ENCODE peak calls at places on chromosomes 5 and 9, in eight cellular contexts. S is fibroblast of pulmonary artery; N is hepatocyte; D is effector memory CD4-positive, alpha-beta T cell; F is keratinocyte; Y is PC-9; H is transverse colon; T is PC-3. B is an unnamed sample.

GRCh38 chr9:5089737-5090136 is 95.7 kb downstream of the INSL6 start:
- DNase-seq in T (no peak), H (no peak), F (no peak), S (no peak), N (no peak), D (no peak), Y (no peak), B (no peak)

GRCh38 chr5:53877243-53877642 is 316.8 kb downstream of the NDUFS4 start:
- DNase-seq in T (peak), Y (no peak), F (no peak), N (no peak), D (no peak), H (no peak), S (peak), B (no peak)

GRCh38 chr9:105633373-105633772 is 28.9 kb upstream of the TAL2 start:
- DNase-seq in S (no peak), D (no peak), N (no peak), T (no peak), Y (no peak), H (no peak), F (no peak), B (no peak)

GRCh38 chr5:168747987-168748777 is 169.0 kb upstream of the PANK3 start:
- DNase-seq in H (peak), T (peak), S (peak), D (peak), N (peak), F (peak), Y (no peak), B (peak)

GRCh38 chr9:100426532-100427365 is at the start of gene MSANTD3:
- DNase-seq in H (peak), N (peak), S (peak), D (peak), T (peak), Y (peak), F (no peak), B (peak)

GRCh38 chr5:18465833-18466681 is 831.8 kb downstream of the TAF11L14 start:
- DNase-seq in T (peak), Y (peak), H (peak), N (peak), F (peak), D (peak), S (peak), B (peak)

GRCh38 chr9:86246752-86247161 is 12.7 kb downstream of the C9orf153 start:
- DNase-seq in Y (no peak), T (no peak), H (no peak), S (no peak), F (no peak), N (no peak), D (no peak), B (peak)

GRCh38 chr5:1135696-1136525 is 24.0 kb upstream of the SLC12A7 start:
- DNase-seq in Y (no peak), S (no peak), D (no peak), N (no peak), F (no peak), H (no peak), T (no peak), B (peak)

GRCh38 chr9:95102572-95102971 is 214.9 kb downstream of the FANCC start:
- DNase-seq in Y (no peak), H (no peak), N (no peak), F (no peak), S (no peak), D (no peak), T (no peak), B (peak)

GRCh38 chr5:79547982-79548381 is 34.0 kb upstream of the HOMER1 start:
- DNase-seq in F (no peak), N (peak), S (no peak), H (no peak), Y (peak), D (no peak), T (peak), B (peak)

GRCh38 chr9:16832101-16832500 is 38.4 kb downstream of the BNC2 start:
- DNase-seq in N (no peak), Y (no peak), F (no peak), S (no peak), H (no peak), D (no peak), T (no peak), B (no peak)

GRCh38 chr9:132410642-132411041 is 631 bp downstream of the CFAP77 start:
- DNase-seq in S (no peak), H (no peak), T (no peak), D (no peak), Y (no peak), N (no peak), F (no peak), B (no peak)

GRCh38 chr5:37668524-37669047 is 171.3 kb downstream of the GDNF start:
- DNase-seq in S (peak), T (peak), Y (peak), N (peak), D (no peak), H (peak), F (peak), B (peak)

GRCh38 chr9:89885156-89885555 is 280.3 kb downstream of the GADD45G start:
- DNase-seq in H (no peak), D (no peak), N (no peak), F (no peak), Y (no peak), T (no peak), S (no peak), B (no peak)

GRCh38 chr9:76704601-76705204 is 59.5 kb upstream of the PCA3 start:
- DNase-seq in T (peak), N (peak), Y (peak), D (no peak), H (no peak), S (peak), F (peak), B (no peak)

GRCh38 chr5:146042628-146043279 is 62.6 kb downstream of the PLAC8L1 start:
- DNase-seq in S (peak), H (peak), N (no peak), D (no peak), Y (peak), T (peak), F (peak), B (no peak)

GRCh38 chr9:126066131-126066530 is 260.5 kb upstream of the MVB12B start:
- DNase-seq in F (no peak), Y (no peak), T (no peak), N (no peak), S (no peak), H (no peak), D (no peak), B (no peak)

GRCh38 chr9:76759726-76760125 is 4.5 kb upstream of the PCA3 start:
- DNase-seq in Y (no peak), D (no peak), N (no peak), F (no peak), T (no peak), H (peak), S (no peak), B (no peak)

GRCh38 chr9:130394814-130395470 is 49.8 kb upstream of the ASS1 start:
- DNase-seq in S (no peak), T (no peak), H (no peak), F (no peak), Y (no peak), N (no peak), D (no peak), B (no peak)

GRCh38 chr5:133081036-133081435 is 29.2 kb downstream of the HSPA4 start:
- DNase-seq in Y (no peak), S (no peak), T (no peak), D (no peak), F (no peak), N (no peak), H (no peak), B (no peak)

GRCh38 chr5:14193496-14193895 is 50.4 kb downstream of the TRIO start:
- DNase-seq in Y (no peak), F (no peak), S (peak), D (no peak), H (no peak), N (no peak), T (no peak), B (no peak)

GRCh38 chr9:77808750-77809079 is 160.6 kb upstream of the GNA14 start:
- DNase-seq in T (peak), S (no peak), Y (peak), F (no peak), H (no peak), D (no peak), N (no peak), B (no peak)

GRCh38 chr9:68973619-68974018 is 40.3 kb downstream of the PRKACG start:
- DNase-seq in F (no peak), D (no peak), H (no peak), S (no peak), Y (no peak), N (no peak), T (no peak), B (no peak)
- H3K4me3 ChIP-seq in F (no peak), D (no peak), H (no peak), S (no peak), Y (no peak), N (no peak), T (no peak), B (no peak)

GRCh38 chr5:32519508-32519907 is 65.8 kb upstream of the SUB1 start:
- DNase-seq in H (no peak), T (no peak), N (no peak), F (no peak), D (no peak), Y (no peak), S (no peak), B (no peak)

GRCh38 chr5:32520995-32521394 is 64.4 kb upstream of the SUB1 start:
- DNase-seq in D (no peak), H (no peak), S (no peak), N (no peak), T (peak), F (no peak), Y (no peak), B (no peak)

GRCh38 chr5:32523625-32524024 is 61.7 kb upstream of the SUB1 start:
- DNase-seq in T (peak), H (no peak), F (no peak), Y (no peak), N (no peak), D (no peak), S (no peak), B (no peak)

GRCh38 chr5:32520326-32520725 is 65.0 kb upstream of the SUB1 start:
- DNase-seq in F (no peak), S (peak), Y (no peak), N (no peak), H (no peak), D (no peak), T (no peak), B (no peak)

GRCh38 chr5:32522429-32523143 is 62.8 kb upstream of the SUB1 start:
- DNase-seq in S (peak), H (peak), N (no peak), T (peak), D (no peak), Y (peak), F (no peak), B (peak)
- H3K4me3 ChIP-seq in S (no peak), H (no peak), N (no peak), T (no peak), D (no peak), Y (no peak), F (no peak), B (no peak)

GRCh38 chr9:124780757-124781151 is 3.8 kb downstream of the OLFML2A start:
- DNase-seq in D (no peak), N (no peak), T (no peak), H (no peak), S (no peak), Y (no peak), F (no peak), B (no peak)

GRCh38 chr9:124778575-124779367 is 1.8 kb downstream of the OLFML2A start:
- DNase-seq in T (no peak), S (no peak), Y (no peak), D (no peak), F (no peak), N (no peak), H (no peak), B (no peak)

GRCh38 chr9:124779368-124780059 is 2.6 kb downstream of the OLFML2A start:
- DNase-seq in S (peak), Y (peak), F (peak), D (no peak), T (peak), H (no peak), N (peak), B (no peak)

GRCh38 chr9:124781967-124782660 is 5.2 kb downstream of the OLFML2A start:
- DNase-seq in Y (no peak), N (no peak), S (no peak), H (peak), F (no peak), D (no peak), T (no peak), B (no peak)

GRCh38 chr9:124780060-124780756 is 3.3 kb downstream of the OLFML2A start:
- DNase-seq in N (no peak), D (no peak), T (no peak), Y (no peak), F (no peak), S (no peak), H (peak), B (no peak)
- H3K4me3 ChIP-seq in N (no peak), D (no peak), T (peak), Y (no peak), F (no peak), S (no peak), H (no peak), B (no peak)

GRCh38 chr9:122180633-122181032 is 20.9 kb downstream of the MORN5 start:
- DNase-seq in N (peak), D (no peak), Y (no peak), H (no peak), T (peak), F (no peak), S (peak), B (no peak)

GRCh38 chr9:122176916-122177315 is 17.2 kb downstream of the MORN5 start:
- DNase-seq in T (no peak), Y (no peak), H (no peak), F (no peak), N (no peak), D (no peak), S (no peak), B (no peak)

GRCh38 chr9:122179690-122180074 is 20.0 kb downstream of the MORN5 start:
- DNase-seq in S (no peak), T (peak), Y (no peak), F (no peak), H (no peak), D (no peak), N (peak), B (no peak)

GRCh38 chr9:122184551-122184950 is 24.8 kb downstream of the MORN5 start:
- DNase-seq in D (no peak), F (no peak), N (no peak), H (no peak), Y (no peak), S (no peak), T (no peak), B (no peak)

GRCh38 chr9:122179054-122179689 is 19.5 kb downstream of the MORN5 start:
- DNase-seq in H (peak), T (no peak), D (no peak), N (no peak), Y (no peak), S (no peak), F (no peak), B (no peak)
- H3K4me3 ChIP-seq in H (no peak), T (no peak), D (no peak), N (no peak), Y (no peak), S (no peak), F (no peak), B (no peak)

DNA sequence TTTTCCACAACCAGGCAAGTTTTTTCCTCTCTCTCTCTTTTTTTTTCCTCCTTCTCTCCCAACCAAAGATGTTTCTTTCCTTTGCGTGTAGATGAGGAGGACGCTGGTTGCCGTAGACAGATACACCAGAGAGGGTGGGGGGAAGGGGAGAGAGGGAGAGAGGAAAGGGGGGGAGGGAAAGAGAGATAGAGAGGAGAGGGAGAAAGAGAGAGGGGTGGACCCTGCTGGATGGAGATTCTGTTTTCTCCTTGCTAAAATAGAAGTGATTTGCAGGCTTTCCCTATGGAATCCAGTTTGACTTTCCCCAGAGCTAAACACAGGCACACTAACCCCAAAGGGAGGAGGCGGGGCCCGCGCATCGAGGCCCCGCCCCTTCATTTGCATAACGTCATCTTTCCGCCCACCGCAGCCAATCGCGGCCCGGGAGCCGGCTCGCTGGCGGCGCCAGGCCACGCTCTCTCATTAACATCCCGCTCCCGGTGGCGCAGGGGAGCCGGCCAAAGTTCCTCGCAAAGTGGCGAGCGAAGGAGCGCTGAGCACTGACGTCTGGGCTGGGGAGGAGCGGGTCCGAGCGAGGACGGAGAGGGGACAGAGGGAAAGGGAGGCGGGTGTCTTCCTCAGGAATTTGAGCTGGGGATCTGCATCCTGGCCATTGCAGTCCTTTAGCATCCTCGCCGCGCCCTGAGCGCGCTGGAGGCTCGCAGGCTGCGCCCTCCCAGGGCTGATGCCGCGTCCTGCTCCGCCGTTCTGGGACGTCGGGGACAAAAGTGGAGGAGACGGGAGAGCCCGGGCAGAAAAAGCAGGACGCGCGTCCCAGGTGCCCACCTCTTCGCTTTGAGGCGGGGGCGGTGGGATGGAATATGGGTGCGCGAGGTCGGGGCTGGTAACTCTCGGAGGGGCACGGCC is 559 bp upstream of the EBF1 start:
- DNase-seq in N (peak), H (peak), S (peak), Y (no peak), F (no peak), D (peak), T (peak), B (peak)
- H3K4me3 ChIP-seq in N (peak), H (peak), S (peak), Y (no peak), F (peak), D (peak), T (peak), B (no peak)

DNA sequence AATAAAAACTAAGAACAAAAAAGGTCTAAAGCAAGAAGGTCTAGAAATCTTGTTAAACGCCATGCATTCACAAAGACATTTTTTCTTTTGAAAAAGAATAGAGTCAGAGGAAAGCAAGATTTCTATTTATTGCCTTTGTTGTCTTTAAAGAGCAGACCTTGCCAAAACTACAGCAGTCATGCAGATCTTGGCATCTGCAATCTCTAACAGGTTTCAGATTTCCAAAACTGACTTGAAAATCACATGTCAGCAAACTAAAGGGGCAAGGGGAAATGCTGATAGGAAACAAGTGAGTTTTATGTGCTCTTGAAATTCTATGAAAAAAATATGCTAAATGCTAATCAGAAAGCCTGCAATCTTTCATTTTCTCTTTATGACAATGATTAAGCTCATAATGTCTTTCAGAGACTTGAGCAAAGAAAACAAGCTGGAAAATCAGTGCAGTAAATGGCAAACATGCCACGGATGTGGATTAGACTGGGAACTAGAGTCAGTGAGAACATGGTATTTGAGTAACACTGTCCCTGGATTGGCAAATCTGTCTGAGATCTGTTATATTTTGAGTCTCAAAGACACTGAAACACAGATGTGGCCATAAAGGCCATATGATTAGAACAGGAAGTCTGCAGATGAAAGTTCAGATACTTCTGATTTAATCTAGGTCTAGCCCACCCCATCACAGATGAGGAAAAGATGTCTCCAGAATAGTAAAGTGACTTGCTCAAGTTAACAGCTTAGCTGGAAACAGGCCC is 361.4 kb upstream of the RPS23 start:
- DNase-seq in T (peak), F (no peak), S (no peak), N (no peak), H (no peak), Y (no peak), D (no peak), B (no peak)
- H3K4me3 ChIP-seq in T (no peak), F (no peak), S (no peak), N (no peak), H (no peak), Y (no peak), D (no peak), B (no peak)

DNA sequence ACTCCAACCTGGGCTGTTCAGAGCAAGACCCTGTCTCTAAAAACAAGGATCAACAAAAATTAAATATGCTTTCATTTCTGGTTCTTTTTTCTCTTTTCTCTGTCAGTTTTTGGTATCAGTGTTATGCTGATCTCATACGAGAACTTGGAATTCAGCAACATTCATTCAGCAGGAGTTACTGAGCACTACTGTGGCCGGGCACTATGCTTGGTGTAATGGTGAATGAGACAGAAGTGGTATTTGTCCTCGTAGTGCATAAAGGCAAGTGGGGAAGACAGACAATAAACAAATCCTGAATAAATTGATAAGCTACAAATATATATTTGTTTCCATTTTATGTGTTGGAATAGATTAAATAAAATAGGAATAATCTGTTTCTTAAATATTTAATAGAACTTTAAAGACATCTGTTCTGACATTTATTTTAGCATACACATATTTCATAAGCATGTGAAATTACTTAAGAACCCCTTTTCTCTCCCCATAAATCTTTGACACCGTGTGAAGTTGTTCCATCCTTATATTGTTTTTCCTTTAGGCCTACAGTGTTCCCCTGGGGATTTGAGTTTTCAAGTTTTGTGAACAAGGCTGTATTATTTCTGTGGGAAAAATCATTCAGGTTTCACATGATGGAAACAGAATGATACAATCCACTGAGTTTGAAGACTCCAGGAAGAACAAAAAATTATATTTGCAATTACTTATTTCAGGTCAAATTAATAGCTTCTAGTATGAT is 24.6 kb downstream of the UBAP1 start:
- DNase-seq in D (no peak), N (no peak), F (no peak), T (no peak), H (no peak), Y (no peak), S (no peak), B (no peak)
- H3K4me3 ChIP-seq in D (no peak), N (no peak), F (no peak), T (peak), H (no peak), Y (no peak), S (no peak), B (no peak)

GRCh38 chr9:37575921-37576721 is at the start of gene FBXO10:
- DNase-seq in N (peak), F (no peak), S (peak), T (peak), Y (no peak), D (peak), H (peak), B (peak)

GRCh38 chr9:37574241-37574721 is 1.9 kb downstream of the FBXO10 start:
- DNase-seq in F (no peak), N (peak), Y (no peak), T (no peak), D (no peak), S (peak), H (no peak), B (no peak)

GRCh38 chr9:37574996-37575395 is 1.2 kb downstream of the FBXO10 start:
- DNase-seq in S (no peak), D (no peak), F (no peak), N (no peak), Y (no peak), H (no peak), T (no peak), B (no peak)

GRCh38 chr9:37575511-37575914 is 667 bp downstream of the FBXO10 start:
- DNase-seq in H (peak), N (no peak), Y (no peak), D (no peak), T (no peak), S (peak), F (no peak), B (no peak)
- H3K4me3 ChIP-seq in H (peak), N (peak), Y (no peak), D (peak), T (peak), S (peak), F (peak), B (peak)